ENCODE peak calls at places on chromosomes 4 and X, in five cellular contexts. T, G, L, F and U are unnamed samples.

GRCh38 chrX:14497184-14497666 is 32.1 kb upstream of the GLRA2 start:
- DNase-seq in T (no peak), L (no peak), G (peak; percentile 12), F (no peak), U (no peak)

GRCh38 chr4:148961526-148961925 is 519.3 kb upstream of the NR3C2 start:
- DNase-seq in F (no peak), G (no peak), T (no peak), L (no peak), U (no peak)

GRCh38 chrX:53882331-53882730 is 161.9 kb downstream of the PHF8 start:
- DNase-seq in G (no peak), T (no peak), F (peak; percentile 86), L (no peak), U (no peak)

GRCh38 chr4:151165205-151166000 is 66.0 kb downstream of the RPS3A start:
- DNase-seq in T (no peak), F (no peak), L (no peak), G (no peak), U (no peak)

GRCh38 chr4:94463771-94464170 is 12.0 kb downstream of the PDLIM5 start:
- DNase-seq in F (no peak), L (no peak), T (no peak), G (no peak), U (no peak)

GRCh38 chr4:78645853-78646757 is 94.5 kb downstream of the ANXA3 start:
- DNase-seq in T (peak; percentile 30), L (no peak), F (peak; percentile 36), G (no peak), U (no peak)

GRCh38 chr4:40193018-40193571 is 3.7 kb upstream of the RHOH start:
- DNase-seq in L (no peak), T (no peak), F (peak; percentile 7), G (no peak), U (no peak)

GRCh38 chrX:17359500-17359899 is 15.5 kb upstream of the NHS start:
- DNase-seq in T (no peak), F (no peak), L (no peak), G (no peak), U (no peak)

GRCh38 chr4:169976951-169977350 is 49.2 kb downstream of the MFAP3L start:
- DNase-seq in L (no peak), G (no peak), T (no peak), F (no peak), U (peak; percentile 50)

GRCh38 chr4:56302775-56303174 is 84.5 kb downstream of the AASDH start:
- DNase-seq in G (no peak), T (no peak), L (no peak), F (no peak), U (no peak)

GRCh38 chrX:48465336-48465933 is 4.6 kb downstream of the SLC38A5 start:
- DNase-seq in F (no peak), G (no peak), T (no peak), L (no peak), U (no peak)

GRCh38 chr4:27759621-27760020 is 899.0 kb downstream of the STIM2 start:
- DNase-seq in G (no peak), L (no peak), T (no peak), F (no peak), U (no peak)

GRCh38 chrX:140521393-140521792 is 16.5 kb upstream of the SOX3 start:
- DNase-seq in F (no peak), T (no peak), G (no peak), L (no peak), U (no peak)

GRCh38 chr4:133969202-133969873 is 232.3 kb downstream of the PABPC4L start:
- DNase-seq in L (no peak), G (no peak), F (no peak), T (peak; percentile 2), U (no peak)

GRCh38 chr4:30753316-30753715 is 33.1 kb downstream of the PCDH7 start:
- DNase-seq in F (no peak), L (no peak), G (no peak), T (no peak), U (no peak)

GRCh38 chrX:44785652-44786051 is 58.2 kb upstream of the DUSP21 start:
- DNase-seq in F (no peak), L (no peak), G (no peak), T (no peak), U (no peak)

GRCh38 chrX:38271154-38271716 is 50.6 kb upstream of the SRPX start:
- DNase-seq in F (no peak), G (peak; percentile 59), L (no peak), T (no peak), U (no peak)

DNA sequence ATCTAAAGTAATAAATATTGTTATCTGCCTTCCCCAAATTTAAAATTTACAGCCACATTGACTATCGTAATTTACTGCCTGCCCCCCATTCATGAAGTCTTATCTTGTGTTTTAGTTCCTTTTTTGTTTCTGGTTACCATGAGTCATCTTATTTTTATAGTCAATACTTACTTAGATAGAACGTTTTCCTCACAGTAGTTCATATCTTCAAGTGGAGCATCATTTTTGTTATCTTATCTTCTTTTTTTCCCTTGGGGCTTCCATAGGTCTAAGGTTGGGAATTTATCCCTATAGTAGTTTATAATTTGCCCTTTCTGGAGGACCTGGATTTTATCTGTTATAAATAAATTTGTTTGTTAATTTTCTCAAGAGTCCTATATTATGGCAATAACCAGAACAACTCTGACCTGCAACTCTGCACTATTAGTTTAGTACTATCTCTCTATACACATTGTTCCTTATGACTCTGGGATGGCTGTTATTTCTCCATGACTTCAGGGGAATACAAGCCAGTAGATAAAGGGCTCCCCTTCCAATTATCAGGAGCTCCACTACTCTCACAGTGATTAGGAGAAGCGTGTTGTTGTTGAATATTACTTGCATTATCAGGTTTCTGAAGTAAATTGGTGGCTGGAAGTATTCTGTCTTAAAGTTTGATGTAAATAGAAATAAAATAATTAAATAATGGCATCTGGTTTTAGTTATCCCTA is 330.6 kb downstream of the GALNTL6 start:
- DNase-seq in T (peak; percentile 37), G (no peak), L (no peak), F (no peak), U (no peak)
- H3K4me3 ChIP-seq in T (no peak overlapping the region), G (no peak overlapping the region), L (no peak overlapping the region), F (no peak overlapping the region), U (no peak overlapping the region)

DNA sequence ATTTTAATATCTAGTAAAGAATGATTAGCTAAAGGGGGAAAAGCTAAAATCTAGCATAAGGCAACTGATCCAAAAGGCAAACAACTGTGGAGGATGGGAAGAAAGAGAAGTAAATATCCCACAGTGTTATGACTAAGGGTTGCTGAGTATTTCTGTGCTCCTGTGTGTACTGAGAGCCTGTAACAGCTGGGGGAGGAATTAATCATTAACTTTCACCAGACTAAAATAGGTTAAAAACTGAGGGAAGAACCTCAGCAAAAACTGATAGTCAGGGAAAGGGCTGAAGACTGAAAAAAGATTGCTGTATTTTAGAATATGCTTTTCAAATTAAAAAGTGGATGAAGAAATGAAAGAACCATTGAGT is 365.9 kb downstream of the CXXC4 start:
- DNase-seq in L (no peak), F (peak; percentile 87), G (no peak), T (no peak), U (no peak)
- TF ChIP-seq CTCF in L (no peak), F (no peak), G (no peak), T (no peak), U (no peak)

GRCh38 chr4:103052145-103052544 is 24.4 kb downstream of the SLC9B2 start:
- DNase-seq in L (no peak), G (no peak), F (no peak), T (no peak), U (no peak)

GRCh38 chr4:103050736-103051436 is 25.7 kb downstream of the SLC9B2 start:
- DNase-seq in T (no peak), G (no peak), F (no peak), L (no peak), U (no peak)

GRCh38 chr4:103044183-103044582 is 24.7 kb upstream of the SLC9B1 start:
- DNase-seq in F (no peak), T (no peak), L (no peak), G (no peak), U (no peak)

GRCh38 chr4:103046416-103047290 is 27.1 kb upstream of the SLC9B1 start:
- DNase-seq in G (no peak), L (no peak), F (peak; percentile 50), T (peak; percentile 55), U (peak; percentile 84)
- TF ChIP-seq CREB1 in G (no peak), L (no peak), F (no peak), T (no peak), U (no peak)

GRCh38 chr4:142708231-142708630 is 137.9 kb downstream of the INPP4B start:
- DNase-seq in F (no peak), G (no peak), T (no peak), L (peak; percentile 7), U (peak; percentile 63)
- H3K4me3 ChIP-seq in F (no peak overlapping the region), G (no peak overlapping the region), T (no peak overlapping the region), L (no peak overlapping the region), U (no peak overlapping the region)